ENCODE peak calls at places on chromosomes 6 and 20, in ten cellular contexts. U, G, P, E, D, N, W, Z, L and A are unnamed samples.

GRCh38 chr6:34547921-34548644 is 8.0 kb downstream of the SPDEF start:
- DNase-seq in U (no peak), G (no peak), E (no peak), W (no peak), N (no peak), L (no peak), Z (no peak), P (no peak), D (no peak), A (no peak)

GRCh38 chr20:62142252-62143117 is 709 bp downstream of the PSMA7 start:
- DNase-seq in P (no peak), D (no peak), G (peak; percentile 19), U (no peak), Z (no peak), W (peak; percentile 43), E (no peak), N (no peak), L (no peak), A (no peak)

GRCh38 chr6:150263765-150264415 is 104.9 kb upstream of the IYD start:
- DNase-seq in G (peak; percentile 33), E (no peak), D (no peak), U (no peak), Z (no peak), W (no peak), N (peak; percentile 11), P (peak; percentile 43), L (no peak), A (peak; percentile 51)

GRCh38 chr20:49595811-49596545 is 28.0 kb upstream of the PTGIS start:
- DNase-seq in P (peak; percentile 46), E (no peak), D (no peak), G (peak; percentile 52), W (no peak), N (no peak), Z (peak; percentile 85), U (no peak), L (no peak), A (no peak)

GRCh38 chr20:24100370-24101011 is 111.9 kb upstream of the GGTLC1 start:
- DNase-seq in E (no peak), Z (no peak), P (peak; percentile 57), N (peak; percentile 68), L (no peak), W (peak; percentile 63), U (peak; percentile 52), G (peak; percentile 64), D (no peak), A (peak; percentile 72)

GRCh38 chr6:52643158-52643557 is 27.8 kb upstream of the TMEM14A start:
- DNase-seq in P (no peak), Z (peak; percentile 10), G (no peak), U (no peak), L (no peak), N (no peak), E (no peak), D (no peak), W (no peak), A (no peak)

GRCh38 chr20:16701296-16701695 is 28.5 kb upstream of the SNRPB2 start:
- DNase-seq in U (no peak), G (peak; percentile 44), Z (no peak), P (peak; percentile 50), L (no peak), E (no peak), W (peak; percentile 51), D (no peak), N (peak; percentile 34), A (peak; percentile 14)

GRCh38 chr6:109455502-109456282 is at the start of gene MICAL1:
- DNase-seq in Z (peak; percentile 43), N (peak; percentile 72), U (peak; percentile 81), G (peak; percentile 96), P (peak; percentile 90), E (peak; percentile 72), L (no peak), D (no peak), W (peak; percentile 72), A (peak; percentile 60)

GRCh38 chr6:155042983-155043382 is 47.9 kb downstream of the TIAM2 start:
- DNase-seq in W (no peak), U (no peak), L (no peak), G (no peak), N (no peak), P (no peak), E (no peak), Z (no peak), D (no peak), A (no peak)

GRCh38 chr6:155040154-155040553 is 45.0 kb downstream of the TIAM2 start:
- DNase-seq in U (no peak), E (no peak), L (no peak), D (no peak), Z (no peak), P (no peak), N (no peak), W (peak; percentile 57), G (no peak), A (no peak)

GRCh38 chr6:155040946-155041345 is 45.8 kb downstream of the TIAM2 start:
- DNase-seq in D (no peak), Z (no peak), N (no peak), L (no peak), P (no peak), G (no peak), W (no peak), E (no peak), U (no peak), A (no peak)

GRCh38 chr6:155038527-155038926 is 43.4 kb downstream of the TIAM2 start:
- DNase-seq in N (no peak), E (no peak), P (no peak), W (no peak), Z (no peak), L (no peak), D (no peak), G (no peak), U (no peak), A (no peak)

DNA sequence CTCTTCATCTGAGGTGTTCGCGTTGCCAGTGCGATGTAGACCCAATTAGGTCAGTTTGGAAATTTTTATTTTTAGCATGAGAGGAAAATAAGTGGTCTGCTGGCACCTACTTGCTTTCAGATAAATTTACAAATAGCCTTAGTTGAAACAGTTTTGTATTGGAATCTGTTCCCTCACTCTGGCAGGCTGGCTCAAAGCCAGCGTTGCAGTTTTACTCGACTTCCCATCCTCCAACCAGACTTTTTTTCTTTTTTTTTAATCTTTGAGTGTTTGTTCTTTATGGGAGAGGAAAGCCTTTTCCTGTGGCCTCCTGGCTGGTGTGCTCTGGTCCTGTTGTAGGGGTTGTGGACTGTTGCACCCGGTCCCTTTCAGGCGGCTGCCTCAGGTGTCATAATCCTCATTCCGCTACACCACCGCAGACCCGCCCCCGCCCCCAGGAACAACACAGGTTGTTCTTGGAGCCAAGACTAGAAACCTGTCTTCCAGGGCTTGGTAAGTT is 46.7 kb downstream of the TIAM2 start:
- DNase-seq in E (no peak), P (no peak), G (no peak), Z (no peak), N (no peak), U (no peak), D (no peak), W (no peak), L (no peak), A (no peak)
- H3K4me3 ChIP-seq in E (no peak overlapping the region), P (no peak overlapping the region), G (no peak overlapping the region), Z (no peak overlapping the region), N (no peak overlapping the region), U (no peak overlapping the region), D (no peak overlapping the region), W (no peak overlapping the region), L (peak overlapping the region; percentile 3), A (no peak overlapping the region)

DNA sequence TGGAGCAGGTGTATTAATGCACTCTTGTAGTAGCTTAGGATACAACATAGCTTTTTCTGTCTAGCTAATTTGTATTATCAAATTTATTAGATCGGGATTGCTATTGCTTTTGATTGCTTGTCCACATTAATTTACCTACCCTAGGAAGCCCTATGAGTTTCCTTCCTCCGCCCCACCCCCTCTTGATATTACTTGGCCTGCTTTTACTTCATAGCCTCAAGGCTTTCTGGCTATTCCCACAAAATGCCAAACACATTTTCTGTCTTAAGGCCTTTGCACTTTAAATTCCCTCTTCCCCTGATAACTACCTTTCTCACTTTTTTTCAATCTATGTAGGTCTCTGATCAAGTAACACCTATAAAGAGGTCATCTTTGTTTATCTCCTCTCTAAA is 99.1 kb upstream of the PRSS16 start:
- DNase-seq in D (no peak), P (no peak), N (no peak), E (no peak), U (no peak), G (no peak), W (no peak), Z (no peak), L (no peak), A (no peak)
- H3K4me3 ChIP-seq in D (no peak overlapping the region), P (no peak overlapping the region), N (no peak overlapping the region), E (no peak overlapping the region), U (no peak overlapping the region), G (peak overlapping the region; percentile 56), W (peak overlapping the region; percentile 68), Z (no peak overlapping the region), L (no peak overlapping the region), A (no peak overlapping the region)

GRCh38 chr6:116375262-116375661 is 4.5 kb downstream of the DSE start:
- DNase-seq in N (no peak), D (no peak), U (no peak), L (no peak), Z (no peak), W (no peak), E (no peak), G (no peak), P (no peak), A (no peak)

GRCh38 chr6:116373940-116374339 is 3.2 kb downstream of the DSE start:
- DNase-seq in E (no peak), N (no peak), U (no peak), D (no peak), Z (no peak), W (no peak), P (no peak), L (no peak), G (no peak), A (no peak)

GRCh38 chr6:116376149-116376548 is 5.4 kb downstream of the DSE start:
- DNase-seq in Z (no peak), W (peak; percentile 31), E (no peak), P (no peak), N (no peak), U (no peak), D (no peak), G (no peak), L (no peak), A (no peak)

GRCh38 chr6:116373300-116373699 is 2.6 kb downstream of the DSE start:
- DNase-seq in G (no peak), W (no peak), Z (no peak), P (no peak), N (no peak), U (no peak), D (no peak), L (no peak), E (no peak), A (no peak)

DNA sequence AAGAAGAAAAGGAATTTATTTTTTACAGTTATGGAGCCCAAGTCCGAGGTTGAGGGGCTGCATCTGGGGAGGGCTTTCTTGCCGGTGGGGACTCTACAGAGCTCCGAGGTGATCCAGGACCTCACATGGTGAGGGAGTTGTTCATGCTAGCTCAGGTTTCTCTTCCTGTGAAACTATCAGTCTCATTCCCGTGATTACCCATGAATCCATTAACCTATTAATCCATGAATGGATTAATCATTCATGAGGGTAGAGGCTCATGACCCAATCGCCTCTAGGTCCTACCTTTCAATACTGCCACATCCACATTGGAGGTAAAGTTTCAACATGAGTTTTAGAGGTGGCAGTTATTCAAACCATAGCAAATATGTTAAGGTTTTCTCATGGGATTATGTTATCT is 3.8 kb downstream of the DSE start:
- DNase-seq in D (no peak), W (no peak), Z (no peak), L (no peak), P (no peak), E (no peak), N (no peak), G (no peak), U (no peak), A (no peak)
- H3K4me3 ChIP-seq in D (no peak overlapping the region), W (no peak overlapping the region), Z (no peak overlapping the region), L (no peak overlapping the region), P (no peak overlapping the region), E (no peak overlapping the region), N (no peak overlapping the region), G (no peak overlapping the region), U (no peak overlapping the region), A (no peak overlapping the region)

DNA sequence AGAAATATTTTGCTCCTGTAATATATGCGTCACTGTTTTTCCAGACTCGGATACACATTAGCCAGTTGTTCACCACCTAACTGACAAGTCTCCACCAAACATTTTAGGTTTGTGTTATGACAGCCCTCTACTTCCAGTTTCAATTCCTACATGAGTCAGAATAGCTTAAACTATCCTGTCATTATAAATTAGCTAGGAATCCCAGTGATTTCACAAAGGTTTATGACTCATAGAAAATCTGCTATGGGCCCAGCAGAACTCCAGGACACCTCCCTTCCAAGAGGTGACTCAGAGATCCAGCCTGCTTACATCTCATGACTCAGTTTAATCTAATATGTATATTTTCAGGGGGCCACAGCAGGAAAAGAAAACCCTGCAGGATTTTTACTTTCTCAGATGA is 17.4 kb upstream of the PLCB4 start:
- DNase-seq in W (no peak), E (no peak), D (peak; percentile 94), U (peak; percentile 88), N (no peak), P (no peak), L (no peak), G (no peak), Z (peak; percentile 98), A (no peak)
- H3K4me3 ChIP-seq in W (no peak overlapping the region), E (no peak overlapping the region), D (no peak overlapping the region), U (no peak overlapping the region), N (no peak overlapping the region), P (no peak overlapping the region), L (no peak overlapping the region), G (no peak overlapping the region), Z (no peak overlapping the region), A (no peak overlapping the region)